ENCODE peak calls at places on chromosomes 4 and X, in nine cellular contexts. One of them, this sample, is unnamed.

GRCh38 chr4:20391224-20391623 is 139.5 kb downstream of the SLIT2 start:
- DNase-seq in choroid plexus epithelial cell: peak; percentile 74
- DNase-seq in lung microvascular endothelial cell: no peak
- DNase-seq in transverse colon: no peak
- DNase-seq in lower leg skin: no peak
- DNase-seq in mesothelial cell of epicardium: no peak
- DNase-seq in M059J: peak; percentile 26
- DNase-seq in hippocampal formation: no peak
- DNase-seq in ELR: no peak
- DNase-seq in this sample: no peak

GRCh38 chr4:112520598-112521122 is 4.7 kb upstream of the NEUROG2 start:
- DNase-seq in choroid plexus epithelial cell: no peak
- DNase-seq in lung microvascular endothelial cell: no peak
- DNase-seq in lower leg skin: no peak
- DNase-seq in ELR: no peak
- DNase-seq in hippocampal formation: no peak
- DNase-seq in transverse colon: no peak
- DNase-seq in mesothelial cell of epicardium: no peak
- DNase-seq in M059J: no peak
- DNase-seq in this sample: no peak

GRCh38 chr4:33996075-33996718 is 2248.1 kb downstream of the ARAP2 start:
- DNase-seq in hippocampal formation: no peak
- DNase-seq in choroid plexus epithelial cell: no peak
- DNase-seq in transverse colon: no peak
- DNase-seq in M059J: peak; percentile 78
- DNase-seq in mesothelial cell of epicardium: no peak
- DNase-seq in lower leg skin: no peak
- DNase-seq in ELR: no peak
- DNase-seq in lung microvascular endothelial cell: no peak
- DNase-seq in this sample: no peak

GRCh38 chr4:111546881-111547280 is 598.4 kb upstream of the FAM241A start:
- DNase-seq in M059J: no peak
- DNase-seq in ELR: no peak
- DNase-seq in lung microvascular endothelial cell: no peak
- DNase-seq in mesothelial cell of epicardium: no peak
- DNase-seq in lower leg skin: no peak
- DNase-seq in choroid plexus epithelial cell: no peak
- DNase-seq in transverse colon: no peak
- DNase-seq in hippocampal formation: no peak
- DNase-seq in this sample: no peak

GRCh38 chrX:14697453-14697852 is 168.1 kb downstream of the GLRA2 start:
- DNase-seq in M059J: peak; percentile 42
- DNase-seq in hippocampal formation: no peak
- DNase-seq in choroid plexus epithelial cell: peak; percentile 30
- DNase-seq in transverse colon: peak; percentile 48
- DNase-seq in lower leg skin: peak; percentile 11
- DNase-seq in mesothelial cell of epicardium: no peak
- DNase-seq in lung microvascular endothelial cell: peak; percentile 20
- DNase-seq in ELR: peak; percentile 39
- DNase-seq in this sample: no peak

GRCh38 chr4:152535236-152535902 is 523 bp downstream of the FBXW7 start:
- DNase-seq in hippocampal formation: peak; percentile 51
- DNase-seq in ELR: peak; percentile 13
- DNase-seq in transverse colon: peak; percentile 24
- DNase-seq in mesothelial cell of epicardium: no peak
- DNase-seq in lower leg skin: no peak
- DNase-seq in lung microvascular endothelial cell: no peak
- DNase-seq in M059J: peak; percentile 6
- DNase-seq in choroid plexus epithelial cell: no peak
- DNase-seq in this sample: peak; percentile 6

GRCh38 chr4:56099378-56099786 is 150.6 kb downstream of the CEP135 start:
- DNase-seq in choroid plexus epithelial cell: no peak
- DNase-seq in ELR: no peak
- DNase-seq in lower leg skin: no peak
- DNase-seq in mesothelial cell of epicardium: no peak
- DNase-seq in M059J: peak; percentile 35
- DNase-seq in transverse colon: no peak
- DNase-seq in hippocampal formation: peak; percentile 29
- DNase-seq in lung microvascular endothelial cell: no peak
- DNase-seq in this sample: no peak

GRCh38 chrX:39576081-39576701 is 521.6 kb downstream of the BCOR start:
- DNase-seq in transverse colon: no peak
- DNase-seq in mesothelial cell of epicardium: no peak
- DNase-seq in ELR: no peak
- DNase-seq in lung microvascular endothelial cell: no peak
- DNase-seq in choroid plexus epithelial cell: no peak
- DNase-seq in hippocampal formation: peak; percentile 22
- DNase-seq in lower leg skin: no peak
- DNase-seq in M059J: peak; percentile 27
- DNase-seq in this sample: no peak

GRCh38 chr4:149371021-149371420 is 444.6 kb downstream of the IQCM start:
- DNase-seq in mesothelial cell of epicardium: no peak
- DNase-seq in lung microvascular endothelial cell: peak; percentile 52
- DNase-seq in ELR: peak; percentile 78
- DNase-seq in M059J: peak; percentile 61
- DNase-seq in hippocampal formation: no peak
- DNase-seq in choroid plexus epithelial cell: peak; percentile 83
- DNase-seq in lower leg skin: no peak
- DNase-seq in transverse colon: peak; percentile 10
- DNase-seq in this sample: no peak

GRCh38 chr4:140643571-140644055 is 74.9 kb upstream of the UCP1 start:
- DNase-seq in hippocampal formation: no peak
- DNase-seq in transverse colon: no peak
- DNase-seq in choroid plexus epithelial cell: no peak
- DNase-seq in mesothelial cell of epicardium: no peak
- DNase-seq in M059J: no peak
- DNase-seq in ELR: no peak
- DNase-seq in lower leg skin: no peak
- DNase-seq in lung microvascular endothelial cell: no peak
- DNase-seq in this sample: no peak

This sample was measured in stimulated activated effector memory CD8-positive, alpha-beta T cell treated with anti-CD3 and anti-CD28 coated beads, Interleukin-12 subunit alpha, Interleukin-12 subunit beta, amount 100 ng/mL, for 72 hours.